ENCODE peak calls at places on chromosome X, in four cellular contexts. E, H, G and Z are unnamed samples.

GRCh38 chrX:80807606-80808159 is 2.0 kb downstream of the BRWD3 start:
- DNase-seq in E (no peak), H (no peak), G (no peak), Z (no peak)

GRCh38 chrX:70262952-70263567 is 3.1 kb upstream of the P2RY4 start:
- DNase-seq in E (peak), H (peak), G (peak), Z (peak)

GRCh38 chrX:103099706-103100105 is 6.8 kb upstream of the NXF3 start:
- DNase-seq in E (no peak), H (no peak), G (no peak), Z (no peak)

GRCh38 chrX:37077646-37078433 is 69.7 kb downstream of the FAM47C start:
- DNase-seq in E (no peak), H (no peak), G (no peak), Z (no peak)

GRCh38 chrX:54921427-54922021 is 900 bp downstream of the TRO start:
- DNase-seq in E (peak), H (peak), G (peak), Z (peak)

GRCh38 chrX:115561605-115562491 is 874 bp downstream of the PLS3 start:
- DNase-seq in E (peak), H (peak), G (no peak), Z (peak)

GRCh38 chrX:302975-303374 is 15.6 kb downstream of the GTPBP6 start:
- DNase-seq in E (no peak), H (no peak), G (no peak), Z (no peak)

GRCh38 chrX:9148626-9149385 is 114.9 kb upstream of the FAM9B start:
- DNase-seq in E (peak), H (peak), G (peak), Z (peak)

GRCh38 chrX:18353931-18354368 is 538 bp downstream of the SCML2 start:
- DNase-seq in E (no peak), H (peak), G (no peak), Z (peak)

GRCh38 chrX:1518512-1518911 is 18.5 kb downstream of the P2RY8 start:
- DNase-seq in E (no peak), H (no peak), G (no peak), Z (no peak)

GRCh38 chrX:20347486-20347885 is 80.8 kb upstream of the RPS6KA3 start:
- DNase-seq in E (peak), H (no peak), G (no peak), Z (no peak)

GRCh38 chrX:87299563-87300160 is 217.9 kb upstream of the KLHL4 start:
- DNase-seq in E (peak), H (no peak), G (no peak), Z (peak)

GRCh38 chrX:2696698-2697215 is 5.7 kb downstream of the CD99 start:
- DNase-seq in E (peak), H (no peak), G (no peak), Z (no peak)

GRCh38 chrX:119475389-119476101 is 7.3 kb downstream of the SLC25A5 start:
- DNase-seq in E (peak), H (no peak), G (no peak), Z (no peak)

GRCh38 chrX:132900631-132901030 is 57.8 kb downstream of the HS6ST2 start:
- DNase-seq in E (no peak), H (no peak), G (no peak), Z (no peak)

GRCh38 chrX:101219116-101219839 is at the start of gene DRP2:
- DNase-seq in E (peak), H (no peak), G (no peak), Z (no peak)

GRCh38 chrX:13864264-13864663 is 47.4 kb upstream of the GPM6B start:
- DNase-seq in E (peak), H (no peak), G (no peak), Z (no peak)

GRCh38 chrX:65643786-65644111 is 23.7 kb upstream of the MSN start:
- DNase-seq in E (no peak), H (no peak), G (no peak), Z (no peak)

GRCh38 chrX:68090266-68090665 is 343.0 kb downstream of the OPHN1 start:
- DNase-seq in E (no peak), H (no peak), G (no peak), Z (peak)

GRCh38 chrX:22634751-22635150 is 362.0 kb downstream of the CBLL2 start:
- DNase-seq in E (peak), H (no peak), G (no peak), Z (no peak)

GRCh38 chrX:7414753-7415152 is 266.8 kb upstream of the PUDP start:
- DNase-seq in E (no peak), H (no peak), G (no peak), Z (no peak)

GRCh38 chrX:114924846-114925245 is 92.6 kb downstream of the IL13RA2 start:
- DNase-seq in E (peak), H (no peak), G (no peak), Z (peak)

GRCh38 chrX:133992877-133993276 is 7.5 kb upstream of the GPC3 start:
- DNase-seq in E (no peak), H (no peak), G (no peak), Z (no peak)

GRCh38 chrX:81054904-81055303 is 146.8 kb downstream of the HMGN5 start:
- DNase-seq in E (no peak), H (no peak), G (no peak), Z (no peak)

GRCh38 chrX:136616987-136617685 is 30.8 kb upstream of the CD40LG start:
- DNase-seq in E (no peak), H (no peak), G (no peak), Z (no peak)

GRCh38 chrX:38055170-38055847 is 49.0 kb downstream of the SYTL5 start:
- DNase-seq in E (peak), H (no peak), G (no peak), Z (no peak)

GRCh38 chrX:84188320-84188834 is 378 bp upstream of the RPS6KA6 start:
- DNase-seq in E (peak), H (peak), G (peak), Z (peak)

GRCh38 chrX:70454441-70455365 is 10.1 kb downstream of the DLG3 start:
- DNase-seq in E (peak), H (peak), G (peak), Z (peak)

GRCh38 chrX:19987856-19988255 is 3.0 kb downstream of the BCLAF3 start:
- DNase-seq in E (no peak), H (no peak), G (no peak), Z (no peak)

GRCh38 chrX:111353810-111354209 is 58.2 kb downstream of the DCX start:
- DNase-seq in E (no peak), H (no peak), G (no peak), Z (no peak)

GRCh38 chrX:644304-645023 is 13.9 kb downstream of the SHOX start:
- DNase-seq in E (no peak), H (peak), G (no peak), Z (no peak)

GRCh38 chrX:51404445-51404844 is 71.8 kb downstream of the NUDT10 start:
- DNase-seq in E (no peak), H (no peak), G (no peak), Z (no peak)

GRCh38 chrX:55480390-55481062 is 9.1 kb downstream of the USP51 start:
- DNase-seq in E (no peak), H (no peak), G (no peak), Z (no peak)

GRCh38 chrX:153878969-153879653 is 6.9 kb downstream of the L1CAM start:
- DNase-seq in E (no peak), H (peak), G (no peak), Z (peak)

GRCh38 chrX:38516196-38516595 is 45.1 kb upstream of the TSPAN7 start:
- DNase-seq in E (no peak), H (no peak), G (no peak), Z (no peak)

GRCh38 chrX:48910926-48911406 is 480 bp downstream of the SLC35A2 start:
- DNase-seq in E (peak), H (no peak), G (no peak), Z (peak)
- H2BK15ac ChIP-seq in E (peak), H (no peak), G (no peak), Z (no peak)

DNA sequence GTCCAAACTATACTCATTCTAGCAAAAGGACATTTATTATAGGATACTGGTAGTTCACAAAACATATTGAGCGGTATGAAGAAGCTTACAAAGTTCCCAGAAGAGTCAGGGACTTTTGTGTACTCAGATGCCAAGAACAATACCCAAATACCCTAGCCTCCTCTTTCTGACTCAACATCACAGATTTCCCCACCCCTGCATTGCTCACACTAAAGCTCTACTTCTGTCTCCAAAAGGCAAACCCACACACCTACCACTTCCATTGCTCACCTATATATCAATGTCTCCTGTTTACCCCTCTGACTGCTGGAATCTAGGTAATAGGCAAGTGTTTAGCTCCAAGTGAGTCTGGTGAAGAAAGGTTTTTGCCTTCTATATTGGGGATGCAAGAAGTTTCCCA is 100.7 kb upstream of the HCCS start:
- DNase-seq in E (peak), H (no peak), G (no peak), Z (no peak)
- H4K5ac ChIP-seq in E (no peak), H (no peak), G (no peak), Z (no peak)

DNA sequence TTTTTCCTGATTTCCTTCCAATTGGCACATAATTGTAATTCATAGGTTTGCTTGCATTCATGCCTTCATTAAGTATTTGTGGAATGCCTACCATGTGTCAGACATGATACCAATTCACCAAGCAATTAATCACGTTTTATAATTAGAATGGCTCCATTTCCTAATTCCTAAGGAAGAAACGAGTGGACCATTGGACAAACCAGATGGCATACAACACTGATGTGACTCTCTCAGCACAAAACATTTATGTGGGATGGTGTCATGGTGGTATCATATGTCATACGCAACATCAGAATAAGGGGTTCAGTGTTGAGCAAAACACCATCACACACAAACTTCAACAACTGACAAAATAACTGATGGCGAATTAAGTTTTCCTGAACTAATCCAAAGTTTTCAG is 502.8 kb downstream of the DMD start:
- DNase-seq in E (no peak), H (no peak), G (no peak), Z (no peak)
- H2BK15ac ChIP-seq in E (no peak), H (no peak), G (no peak), Z (no peak)

GRCh38 chrX:155270969-155271368 is 6.7 kb upstream of the RAB39B start:
- DNase-seq in E (no peak), H (no peak), G (no peak), Z (no peak)
- H4K5ac ChIP-seq in E (no peak), H (no peak), G (no peak), Z (no peak)

DNA sequence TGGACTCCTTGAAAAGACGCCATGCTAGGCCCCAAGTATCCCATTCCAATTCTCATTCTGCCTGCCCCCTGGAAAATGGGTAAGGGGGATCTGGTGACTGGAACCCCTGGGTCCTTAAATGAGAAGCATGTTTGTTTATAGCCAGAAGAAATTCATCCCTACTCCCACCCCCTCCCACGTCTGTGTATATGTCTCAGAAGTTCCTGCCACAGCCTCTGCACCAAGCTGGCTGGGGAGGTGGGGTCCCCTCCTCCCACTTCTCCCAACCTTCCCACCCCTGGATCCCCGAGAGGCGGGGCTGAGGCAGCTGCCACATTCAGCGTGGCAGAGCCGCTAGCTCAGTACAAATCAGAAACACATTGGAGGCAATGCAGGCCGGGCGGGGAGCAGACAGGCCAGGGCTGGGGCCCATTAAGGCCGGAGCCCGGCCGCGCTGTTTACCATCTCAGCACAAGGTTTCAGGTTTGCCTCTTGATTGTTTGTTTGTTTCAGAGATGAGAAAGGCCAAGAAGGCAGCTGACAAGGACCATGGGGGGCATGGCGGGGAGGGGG is 22.5 kb downstream of the PJA1 start:
- DNase-seq in E (no peak), H (no peak), G (no peak), Z (no peak)
- H2BK15ac ChIP-seq in E (no peak), H (no peak), G (no peak), Z (no peak)

DNA sequence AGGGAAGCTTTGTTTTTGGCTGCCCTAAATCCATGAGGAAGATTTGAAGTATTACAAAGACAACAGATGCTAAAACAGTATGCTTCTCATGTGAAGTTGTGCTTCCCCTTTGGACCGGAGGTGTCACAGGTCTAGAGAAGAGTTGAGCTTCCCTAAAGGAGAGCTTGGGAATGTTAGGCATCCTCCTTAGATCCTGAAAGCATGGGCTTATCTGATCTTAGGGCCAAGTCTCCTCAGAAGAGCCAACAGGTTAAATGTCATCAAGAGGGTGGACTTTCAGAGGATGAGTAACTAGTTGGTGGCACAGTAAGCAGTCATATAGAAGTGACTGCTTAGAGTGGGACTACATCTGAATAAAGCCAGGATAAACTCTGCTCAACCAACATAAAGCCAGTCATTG is 205.4 kb downstream of the RPA4 start:
- DNase-seq in E (no peak), H (no peak), G (no peak), Z (peak)
- H4K5ac ChIP-seq in E (no peak), H (no peak), G (no peak), Z (no peak)

DNA sequence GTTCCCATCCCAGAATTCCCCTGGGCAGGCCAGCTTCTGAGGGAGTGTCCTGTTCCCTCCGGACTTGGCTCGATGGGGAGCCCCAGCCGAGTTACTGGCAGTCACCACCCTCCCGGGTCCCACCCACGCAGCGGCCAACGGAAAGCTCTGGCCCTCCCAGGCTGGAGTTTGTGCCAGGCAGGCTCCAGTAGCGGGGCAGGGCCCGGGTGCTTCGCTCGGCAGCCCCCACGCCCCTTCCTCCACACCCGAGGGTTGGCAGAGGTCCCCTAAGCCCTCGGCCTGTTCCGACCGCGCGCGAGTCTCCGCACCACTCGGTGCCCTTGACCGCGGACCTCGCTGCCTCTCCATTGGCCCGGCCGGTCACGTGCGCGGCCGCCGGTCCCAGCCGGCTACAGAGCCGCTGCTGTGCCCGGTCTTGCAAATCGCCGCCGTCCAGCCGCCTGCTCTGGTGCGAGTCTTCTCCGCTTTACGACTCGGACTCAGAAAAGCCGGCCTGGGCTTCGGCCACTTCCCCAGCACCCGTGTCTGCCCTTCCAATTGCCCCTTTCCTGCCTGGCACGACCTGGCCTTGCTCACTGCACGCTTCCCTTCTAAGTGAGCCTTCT is 20.8 kb upstream of the MTM1 start:
- DNase-seq in E (no peak), H (peak), G (no peak), Z (peak)
- H2BK15ac ChIP-seq in E (no peak), H (no peak), G (peak), Z (no peak)